ENCODE peak calls at places on chromosomes 3 and 15, in seven cellular contexts. K is fibroblast of lung, N is kidney epithelial cell, L is ovary, M is pancreas, I is fibroblast of mammary gland, X is A549. C is an unnamed sample.

GRCh38 chr3:104588442-104588841 is 778.3 kb upstream of the ALCAM start:
- DNase-seq in K (no peak), N (no peak), L (no peak), M (no peak), I (no peak), X (no peak), C (no peak)

GRCh38 chr3:100813828-100814227 is 104.5 kb downstream of the TFG start:
- DNase-seq in K (peak; percentile 7), N (no peak), L (no peak), M (no peak), I (no peak), X (no peak), C (no peak)

GRCh38 chr15:78251136-78251535 is 13.2 kb upstream of the DNAJA4 start:
- DNase-seq in K (no peak), N (no peak), L (no peak), M (no peak), I (no peak), X (no peak), C (no peak)

GRCh38 chr3:73745429-73746247 is 120.9 kb upstream of the PDZRN3 start:
- DNase-seq in K (peak; percentile 9), N (no peak), L (peak; percentile 49), M (no peak), I (peak; percentile 23), X (no peak), C (no peak)

GRCh38 chr3:117735481-117736101 is 1026.0 kb downstream of the TUSC7 start:
- DNase-seq in K (peak; percentile 90), N (no peak), L (no peak), M (no peak), I (peak; percentile 52), X (peak; percentile 36), C (no peak)

GRCh38 chr3:4976109-4976508 is 3.1 kb upstream of the BHLHE40 start:
- DNase-seq in K (peak; percentile 63), N (no peak), L (peak; percentile 46), M (no peak), I (peak; percentile 81), X (peak; percentile 94), C (peak; percentile 46)

GRCh38 chr3:47916201-47916600 is 100.0 kb downstream of the MAP4 start:
- DNase-seq in K (no peak), N (no peak), L (no peak), M (no peak), I (no peak), X (no peak), C (no peak)

GRCh38 chr3:101036213-101036618 is 43.0 kb upstream of the ABI3BP start:
- DNase-seq in K (peak; percentile 98), N (peak; percentile 93), L (no peak), M (no peak), I (peak; percentile 97), X (peak; percentile 84), C (no peak)

GRCh38 chr3:168251371-168251770 is 155.6 kb upstream of the GOLIM4 start:
- DNase-seq in K (no peak), N (no peak), L (no peak), M (no peak), I (no peak), X (no peak), C (peak; percentile 59)

GRCh38 chr3:126179825-126180476 is 435 bp downstream of the ALDH1L1 start:
- DNase-seq in K (no peak), N (no peak), L (peak; percentile 83), M (peak; percentile 80), I (no peak), X (no peak), C (no peak)

GRCh38 chr15:101000271-101000681 is 81.1 kb downstream of the LRRK1 start:
- DNase-seq in K (peak; percentile 69), N (no peak), L (no peak), M (no peak), I (no peak), X (no peak), C (no peak)

GRCh38 chr3:120706950-120707349 is 24.9 kb upstream of the HGD start:
- DNase-seq in K (no peak), N (no peak), L (no peak), M (no peak), I (no peak), X (no peak), C (no peak)

GRCh38 chr3:168025076-168025475 is 70.6 kb downstream of the GOLIM4 start:
- DNase-seq in K (peak; percentile 17), N (no peak), L (no peak), M (no peak), I (peak; percentile 77), X (no peak), C (no peak)

GRCh38 chr15:43492673-43493601 is at the start of gene TP53BP1:
- DNase-seq in K (peak; percentile 96), N (peak; percentile 82), L (peak; percentile 97), M (peak; percentile 96), I (peak; percentile 90), X (peak; percentile 91), C (peak; percentile 97)
- TF ChIP-seq CTCF in K (no peak), N (no peak), L (no peak), M (no peak), I (no peak), X (no peak), C (no peak)

GRCh38 chr3:131503328-131503650 is 518 bp upstream of the MRPL3 start:
- DNase-seq in K (no peak), N (no peak), L (no peak), M (no peak), I (peak; percentile 77), X (no peak), C (no peak)

GRCh38 chr3:131501949-131502348 is 822 bp downstream of the MRPL3 start:
- DNase-seq in K (no peak), N (no peak), L (no peak), M (no peak), I (no peak), X (no peak), C (peak; percentile 22)

GRCh38 chr3:131502530-131503327 is at the start of gene MRPL3:
- DNase-seq in K (peak; percentile 88), N (peak; percentile 37), L (peak; percentile 79), M (peak; percentile 89), I (peak; percentile 89), X (peak; percentile 87), C (peak; percentile 85)
- TF ChIP-seq CTCF in K (no peak), N (no peak), L (no peak), M (no peak), I (no peak), X (no peak), C (no peak)

GRCh38 chr15:31300981-31301686 is 25.5 kb upstream of the KLF13 start:
- DNase-seq in K (no peak), N (no peak), L (no peak), M (peak; percentile 30), I (no peak), X (no peak), C (no peak)
- TF ChIP-seq CTCF in K (no peak), N (no peak), L (no peak), M (no peak), I (no peak), X (no peak), C (no peak)

GRCh38 chr3:94098487-94098886 is 35.6 kb downstream of the NSUN3 start:
- DNase-seq in K (no peak), N (peak; percentile 4), L (no peak), M (no peak), I (peak; percentile 45), X (no peak), C (no peak)
- TF ChIP-seq CTCF in K (no peak), N (no peak), L (no peak), M (no peak), I (no peak), X (no peak), C (no peak)

DNA sequence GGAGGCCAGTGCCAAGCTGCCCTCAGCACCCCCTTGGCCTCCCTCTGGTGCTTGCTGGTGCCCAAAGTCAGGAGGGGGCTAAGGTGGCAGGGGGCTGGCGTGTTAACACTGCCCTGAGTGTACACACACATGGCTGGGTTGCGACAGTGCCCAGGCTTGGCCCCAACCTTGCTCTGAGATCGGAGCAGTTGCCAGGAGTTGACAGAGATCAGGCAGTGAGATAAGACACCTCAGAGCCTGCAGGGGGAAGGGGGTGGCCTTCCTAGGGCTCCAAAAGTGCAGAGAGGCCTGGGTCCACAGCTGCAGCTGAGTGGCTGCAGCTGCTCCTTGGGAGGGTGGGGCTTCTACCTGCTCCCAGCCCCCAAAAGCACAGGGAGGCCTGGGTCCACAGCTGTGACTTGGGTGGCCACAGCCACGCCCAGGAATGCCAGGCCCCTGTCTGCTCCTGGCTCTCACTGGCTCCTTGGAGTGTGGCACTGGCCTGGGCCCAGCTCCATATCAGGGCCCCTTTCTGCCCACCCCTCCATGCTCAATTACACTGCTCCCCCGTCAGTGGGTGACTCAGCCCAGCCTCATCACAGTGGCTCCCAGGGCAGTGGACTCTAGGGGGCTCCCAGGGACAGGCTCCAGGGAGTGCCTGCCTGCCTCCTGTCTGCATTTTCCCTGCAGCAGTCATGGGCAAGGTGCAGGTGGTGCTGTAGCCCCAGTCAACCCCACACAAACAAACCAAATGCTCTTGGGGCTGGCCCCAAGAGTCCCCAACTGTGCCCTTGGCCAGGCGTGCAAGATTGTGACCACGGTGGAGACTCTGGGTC is 56.4 kb upstream of the C15orf39 start:
- DNase-seq in K (no peak), N (no peak), L (no peak), M (no peak), I (no peak), X (peak; percentile 81), C (no peak)
- TF ChIP-seq CTCF in K (no peak), N (no peak), L (no peak), M (no peak), I (no peak), X (peak; percentile 55), C (no peak)

GRCh38 chr15:39631357-39631756 is 50.5 kb downstream of the THBS1 start:
- DNase-seq in K (peak; percentile 88), N (no peak), L (no peak), M (no peak), I (no peak), X (no peak), C (no peak)
- TF ChIP-seq CTCF in K (no peak), N (no peak), L (no peak), M (no peak), I (no peak), X (no peak), C (no peak)

GRCh38 chr15:57948554-57949289 is 116.8 kb downstream of the ALDH1A2 start:
- DNase-seq in K (no peak), N (no peak), L (no peak), M (no peak), I (no peak), X (no peak), C (no peak)

GRCh38 chr15:57947781-57948180 is 117.7 kb downstream of the ALDH1A2 start:
- DNase-seq in K (no peak), N (no peak), L (peak; percentile 38), M (no peak), I (peak; percentile 2), X (no peak), C (no peak)

GRCh38 chr15:57950381-57950946 is 115.0 kb downstream of the ALDH1A2 start:
- DNase-seq in K (no peak), N (no peak), L (no peak), M (no peak), I (no peak), X (no peak), C (no peak)

GRCh38 chr15:57951328-57951932 is 114.1 kb downstream of the ALDH1A2 start:
- DNase-seq in K (no peak), N (no peak), L (no peak), M (no peak), I (no peak), X (no peak), C (no peak)

GRCh38 chr15:57949374-57949938 is 116.1 kb downstream of the ALDH1A2 start:
- DNase-seq in K (no peak), N (no peak), L (no peak), M (no peak), I (no peak), X (no peak), C (no peak)
- TF ChIP-seq CTCF in K (no peak), N (no peak), L (no peak), M (no peak), I (no peak), X (no peak), C (no peak)